ENCODE peak calls at places on chromosome 14, in eight cellular contexts. G is GM23338, T is neural crest cell, H is neural progenitor cell, D is germinal center, F is type B pancreatic cell, O is lower leg skin, B is cerebellum. A is an unnamed sample.
A peak's percentile ranks its signal among the peaks of the same experiment; 100 is the strongest.

GRCh38 chr14:103503296-103503695 is 19.3 kb downstream of the CKB start:
- DNase-seq in H (no peak), O (no peak), F (no peak), G (no peak), B (no peak), T (no peak), D (no peak), A (no peak)

GRCh38 chr14:68730811-68731425 is 61.9 kb downstream of the ZFP36L1 start:
- DNase-seq in F (no peak), T (peak; percentile 70), G (peak; percentile 69), H (peak; percentile 79), D (no peak), B (peak; percentile 24), O (no peak), A (no peak)

GRCh38 chr14:58747181-58747580 is 109.4 kb downstream of the DACT1 start:
- DNase-seq in H (no peak), O (peak; percentile 65), B (no peak), F (no peak), T (no peak), G (no peak), D (no peak), A (no peak)

GRCh38 chr14:21257395-21258193 is 11.6 kb downstream of the HNRNPC start:
- DNase-seq in F (no peak), D (no peak), G (no peak), B (no peak), O (no peak), H (no peak), T (no peak), A (no peak)

GRCh38 chr14:93161411-93161940 is 23.2 kb downstream of the MOAP1 start:
- DNase-seq in H (no peak), T (no peak), G (no peak), F (no peak), D (no peak), B (no peak), O (no peak), A (no peak)

GRCh38 chr14:104262515-104263514 is 124.4 kb downstream of the KIF26A start:
- DNase-seq in H (no peak), F (peak; percentile 61), B (no peak), D (no peak), O (no peak), G (no peak), T (no peak), A (peak; percentile 26)

GRCh38 chr14:57066887-57067513 is 201.7 kb downstream of the EXOC5 start:
- DNase-seq in T (peak; percentile 59), B (peak; percentile 25), G (peak; percentile 83), D (peak; percentile 9), F (no peak), O (no peak), H (peak; percentile 82), A (peak; percentile 54)

GRCh38 chr14:99590746-99591555 is 13.1 kb downstream of the CCDC85C start:
- DNase-seq in G (no peak), H (no peak), O (no peak), F (no peak), T (no peak), B (no peak), D (no peak), A (no peak)

GRCh38 chr14:77140937-77141591 is 527 bp downstream of the ZDHHC22 start:
- DNase-seq in F (no peak), D (peak; percentile 60), T (peak; percentile 77), G (peak; percentile 87), H (peak; percentile 92), O (no peak), B (no peak), A (peak; percentile 66)

GRCh38 chr14:91173221-91173670 is 59.4 kb downstream of the DGLUCY start:
- DNase-seq in O (peak; percentile 76), B (peak; percentile 83), F (peak; percentile 84), D (peak; percentile 75), G (peak; percentile 90), H (peak; percentile 85), T (peak; percentile 79), A (peak; percentile 81)

GRCh38 chr14:76768201-76768656 is 7.0 kb downstream of the VASH1 start:
- DNase-seq in T (no peak), G (peak; percentile 84), O (peak; percentile 22), H (peak; percentile 20), F (peak; percentile 52), D (peak; percentile 47), B (no peak), A (no peak)

GRCh38 chr14:92198804-92199203 is 77.0 kb downstream of the CPSF2 start:
- DNase-seq in O (no peak), G (peak; percentile 35), H (no peak), T (no peak), B (no peak), D (no peak), F (no peak), A (no peak)

GRCh38 chr14:52043690-52044089 is 25.2 kb downstream of the NID2 start:
- DNase-seq in D (peak; percentile 37), H (peak; percentile 71), O (no peak), G (peak; percentile 75), F (no peak), T (peak; percentile 51), B (no peak), A (peak; percentile 59)

GRCh38 chr14:100530270-100531072 is 56.7 kb downstream of the BEGAIN start:
- DNase-seq in G (no peak), F (peak; percentile 66), D (no peak), T (no peak), H (no peak), O (no peak), B (no peak), A (no peak)

GRCh38 chr14:69535230-69535848 is 39.3 kb downstream of the CCDC177 start:
- DNase-seq in H (peak; percentile 87), B (peak; percentile 89), D (no peak), F (no peak), O (no peak), G (peak; percentile 89), T (peak; percentile 62), A (peak; percentile 68)

GRCh38 chr14:101357559-101358319 is 203.6 kb upstream of the DIO3 start:
- DNase-seq in B (no peak), F (peak; percentile 24), D (peak; percentile 22), G (peak; percentile 15), H (no peak), O (no peak), T (no peak), A (no peak)

GRCh38 chr14:36981832-36982528 is 190.4 kb downstream of the SLC25A21 start:
- DNase-seq in H (no peak), F (no peak), G (no peak), D (no peak), O (no peak), T (no peak), B (no peak), A (no peak)

GRCh38 chr14:32998433-32998832 is 59.8 kb downstream of the NPAS3 start:
- DNase-seq in T (no peak), F (no peak), D (no peak), O (no peak), H (peak; percentile 12), B (no peak), G (peak; percentile 69), A (no peak)

GRCh38 chr14:90499908-90500664 is 103.3 kb downstream of the CALM1 start:
- DNase-seq in G (peak; percentile 44), D (no peak), F (no peak), H (no peak), O (no peak), B (no peak), T (no peak), A (no peak)

GRCh38 chr14:86221000-86221399 is 691.1 kb downstream of the FLRT2 start:
- DNase-seq in D (no peak), O (no peak), F (no peak), H (peak; percentile 45), B (no peak), G (peak; percentile 80), T (no peak), A (peak; percentile 4)

GRCh38 chr14:74239848-74240793 is 872 bp downstream of the VSX2 start:
- DNase-seq in T (peak; percentile 27), H (peak; percentile 47), B (no peak), D (no peak), F (no peak), O (no peak), G (peak; percentile 60), A (no peak)

GRCh38 chr14:72699852-72700257 is 194.0 kb downstream of the DPF3 start:
- DNase-seq in F (no peak), H (no peak), B (no peak), D (peak; percentile 20), G (no peak), O (peak; percentile 51), T (no peak), A (no peak)

GRCh38 chr14:24432259-24433131 is 2.7 kb downstream of the KHNYN start:
- DNase-seq in B (no peak), T (no peak), G (no peak), H (no peak), F (peak; percentile 69), O (peak; percentile 15), D (no peak), A (no peak)

GRCh38 chr14:72610831-72611200 is 283.1 kb downstream of the DPF3 start:
- DNase-seq in G (no peak), B (no peak), H (no peak), D (no peak), T (no peak), O (no peak), F (peak; percentile 42), A (no peak)

GRCh38 chr14:31510222-31510621 is 22.4 kb upstream of the GPR33 start:
- DNase-seq in T (no peak), D (peak; percentile 38), B (peak; percentile 17), H (no peak), F (no peak), G (peak; percentile 46), O (no peak), A (no peak)

GRCh38 chr14:94028450-94028826 is 2.3 kb downstream of the OTUB2 start:
- DNase-seq in O (no peak), F (no peak), H (peak; percentile 33), D (no peak), T (no peak), G (no peak), B (no peak), A (no peak)

GRCh38 chr14:94681300-94682060 is 69.3 kb downstream of the SERPINA3 start:
- DNase-seq in O (no peak), B (no peak), D (peak; percentile 20), H (peak; percentile 67), F (peak; percentile 56), T (no peak), G (peak; percentile 80), A (peak; percentile 57)

A was measured in Caco-2.